ENCODE peak calls at places on chromosomes 5 and 9, in seven cellular contexts. One of them, this sample, is unnamed.

GRCh38 chr5:64505769-64506566 is at the start of gene RGS7BP:
- DNase-seq in stimulated activated CD8-positive, alpha-beta memory T cell treated with anti-CD3 and anti-CD28 coated beads, Interleukin-2, amount 100 ng/mL, for 48 hours: no peak
- DNase-seq in GM12891: peak; percentile 14
- DNase-seq in left cardiac atrium: peak; percentile 48
- DNase-seq in LoVo: no peak
- DNase-seq in GM10248: no peak
- DNase-seq in HFF-Myc: no peak
- DNase-seq in this sample: peak; percentile 4

GRCh38 chr5:95822408-95823240 is at the start of gene GLRX:
- DNase-seq in left cardiac atrium: peak; percentile 76
- DNase-seq in stimulated activated CD8-positive, alpha-beta memory T cell treated with anti-CD3 and anti-CD28 coated beads, Interleukin-2, amount 100 ng/mL, for 48 hours: no peak
- DNase-seq in GM10248: peak; percentile 58
- DNase-seq in GM12891: no peak
- DNase-seq in HFF-Myc: no peak
- DNase-seq in LoVo: peak; percentile 82
- DNase-seq in this sample: peak; percentile 90

GRCh38 chr5:45271626-45272025 is 424.6 kb downstream of the HCN1 start:
- DNase-seq in LoVo: no peak
- DNase-seq in GM10248: no peak
- DNase-seq in stimulated activated CD8-positive, alpha-beta memory T cell treated with anti-CD3 and anti-CD28 coated beads, Interleukin-2, amount 100 ng/mL, for 48 hours: no peak
- DNase-seq in GM12891: no peak
- DNase-seq in left cardiac atrium: no peak
- DNase-seq in HFF-Myc: no peak
- DNase-seq in this sample: no peak

GRCh38 chr5:133527311-133527710 is 85.0 kb downstream of the FSTL4 start:
- DNase-seq in LoVo: no peak
- DNase-seq in stimulated activated CD8-positive, alpha-beta memory T cell treated with anti-CD3 and anti-CD28 coated beads, Interleukin-2, amount 100 ng/mL, for 48 hours: no peak
- DNase-seq in GM12891: no peak
- DNase-seq in HFF-Myc: no peak
- DNase-seq in GM10248: no peak
- DNase-seq in left cardiac atrium: no peak
- DNase-seq in this sample: no peak

GRCh38 chr5:159456722-159457462 is 126.6 kb upstream of the IL12B start:
- DNase-seq in GM10248: peak; percentile 72
- DNase-seq in LoVo: no peak
- DNase-seq in HFF-Myc: no peak
- DNase-seq in GM12891: peak; percentile 38
- DNase-seq in stimulated activated CD8-positive, alpha-beta memory T cell treated with anti-CD3 and anti-CD28 coated beads, Interleukin-2, amount 100 ng/mL, for 48 hours: peak; percentile 25
- DNase-seq in left cardiac atrium: no peak
- DNase-seq in this sample: peak; percentile 40

GRCh38 chr5:151470440-151470839 is 23.0 kb downstream of the SLC36A1 start:
- DNase-seq in HFF-Myc: no peak
- DNase-seq in GM12891: no peak
- DNase-seq in left cardiac atrium: no peak
- DNase-seq in stimulated activated CD8-positive, alpha-beta memory T cell treated with anti-CD3 and anti-CD28 coated beads, Interleukin-2, amount 100 ng/mL, for 48 hours: no peak
- DNase-seq in GM10248: no peak
- DNase-seq in LoVo: no peak
- DNase-seq in this sample: peak; percentile 45

GRCh38 chr9:29144476-29144875 is 1571.2 kb upstream of the C9orf72 start:
- DNase-seq in HFF-Myc: no peak
- DNase-seq in left cardiac atrium: no peak
- DNase-seq in GM10248: no peak
- DNase-seq in LoVo: no peak
- DNase-seq in stimulated activated CD8-positive, alpha-beta memory T cell treated with anti-CD3 and anti-CD28 coated beads, Interleukin-2, amount 100 ng/mL, for 48 hours: no peak
- DNase-seq in GM12891: no peak
- DNase-seq in this sample: no peak

GRCh38 chr9:99109522-99109921 is 4.6 kb downstream of the TGFBR1 start:
- DNase-seq in HFF-Myc: no peak
- DNase-seq in left cardiac atrium: no peak
- DNase-seq in stimulated activated CD8-positive, alpha-beta memory T cell treated with anti-CD3 and anti-CD28 coated beads, Interleukin-2, amount 100 ng/mL, for 48 hours: no peak
- DNase-seq in LoVo: no peak
- DNase-seq in GM12891: no peak
- DNase-seq in GM10248: no peak
- DNase-seq in this sample: peak; percentile 46

This sample was measured in AG08395.